ENCODE peak calls at places on chromosome 11, in ten cellular contexts. O is HCT116, J is K562, Z is IMR-90, A is GM12878, X is Peyer's patch, B is A549, Y is lower leg skin, G is transverse colon, T is ovary. I is an unnamed sample.

GRCh38 chr11:123426766-123427165 is 3.3 kb upstream of the GRAMD1B start:
- DNase-seq in A (no peak), Z (no peak), B (no peak), O (no peak), T (no peak), G (no peak), Y (peak), J (no peak), X (no peak), I (no peak)

GRCh38 chr11:46445192-46445591 is 53.6 kb upstream of the CHRM4 start:
- DNase-seq in J (no peak), G (no peak), B (no peak), T (no peak), A (no peak), O (no peak), Y (no peak), X (no peak), Z (no peak), I (no peak)

GRCh38 chr11:84522331-84522730 is 1104.8 kb downstream of the DLG2 start:
- DNase-seq in Y (no peak), A (no peak), T (no peak), B (no peak), G (no peak), J (no peak), X (no peak), Z (no peak), O (no peak), I (no peak)

GRCh38 chr11:86046111-86046510 is 22.8 kb downstream of the PICALM start:
- DNase-seq in T (no peak), Z (no peak), X (no peak), B (no peak), G (no peak), O (no peak), A (no peak), J (no peak), Y (no peak), I (no peak)

GRCh38 chr11:43952401-43953342 is 10.2 kb downstream of the C11orf96 start:
- DNase-seq in X (peak), J (peak), T (no peak), O (no peak), A (no peak), B (no peak), G (no peak), Z (no peak), Y (peak), I (no peak)

GRCh38 chr11:123063396-123064267 is 1.7 kb upstream of the HSPA8 start:
- DNase-seq in B (no peak), X (peak), O (no peak), Z (peak), A (no peak), Y (peak), J (no peak), G (peak), T (peak), I (no peak)

GRCh38 chr11:9053631-9054030 is 37.8 kb downstream of the SCUBE2 start:
- DNase-seq in G (no peak), B (no peak), T (no peak), Y (no peak), O (no peak), J (no peak), Z (peak), A (no peak), X (no peak), I (peak)

GRCh38 chr11:134418119-134418840 is 6.2 kb upstream of the B3GAT1 start:
- DNase-seq in T (no peak), J (no peak), G (no peak), O (no peak), A (no peak), B (no peak), Y (no peak), Z (peak), X (no peak), I (no peak)

GRCh38 chr11:117037952-117038350 is 60.3 kb downstream of the SIK3 start:
- DNase-seq in X (no peak), G (no peak), Y (no peak), T (no peak), B (no peak), J (no peak), O (no peak), A (no peak), Z (no peak), I (no peak)

GRCh38 chr11:114738954-114739353 is 60.6 kb downstream of the NXPE2 start:
- DNase-seq in Y (no peak), O (peak), A (no peak), X (peak), G (peak), J (peak), Z (peak), B (peak), T (no peak), I (no peak)

GRCh38 chr11:120023120-120023519 is 114.8 kb downstream of the TRIM29 start:
- DNase-seq in O (no peak), J (no peak), B (no peak), T (no peak), X (peak), Z (no peak), G (no peak), A (no peak), Y (peak), I (no peak)

GRCh38 chr11:116658876-116659535 is 113.8 kb downstream of the BUD13 start:
- DNase-seq in Z (no peak), J (no peak), G (no peak), B (no peak), A (no peak), X (no peak), T (no peak), O (no peak), Y (peak), I (no peak)

GRCh38 chr11:118763038-118763437 is 27.9 kb downstream of the DDX6 start:
- DNase-seq in Z (no peak), X (no peak), T (no peak), J (no peak), O (no peak), A (no peak), Y (no peak), B (no peak), G (no peak), I (no peak)

GRCh38 chr11:17152306-17152705 is 55.5 kb downstream of the PIK3C2A start:
- DNase-seq in J (no peak), O (no peak), A (no peak), Z (no peak), X (no peak), T (no peak), G (no peak), B (no peak), Y (no peak), I (no peak)

GRCh38 chr11:3823303-3823702 is 14.9 kb downstream of the PGAP2 start:
- DNase-seq in O (no peak), T (no peak), A (no peak), X (no peak), B (no peak), Z (peak), G (no peak), J (no peak), Y (no peak), I (peak)

GRCh38 chr11:36007127-36007824 is 63.4 kb downstream of the LDLRAD3 start:
- DNase-seq in B (no peak), O (no peak), Y (no peak), G (no peak), J (no peak), X (no peak), Z (no peak), T (no peak), A (no peak), I (no peak)

GRCh38 chr11:122395282-122395681 is 260.2 kb upstream of the UBASH3B start:
- DNase-seq in G (no peak), Z (no peak), B (no peak), O (no peak), T (no peak), Y (no peak), X (no peak), A (no peak), J (no peak), I (no peak)

GRCh38 chr11:113148652-113149051 is 165.7 kb upstream of the TTC12 start:
- DNase-seq in T (no peak), A (no peak), J (no peak), X (no peak), G (no peak), B (no peak), Z (no peak), O (no peak), Y (no peak), I (no peak)

GRCh38 chr11:126874276-126874675 is 126.3 kb downstream of the KIRREL3 start:
- DNase-seq in O (no peak), Z (peak), G (no peak), T (no peak), X (no peak), B (no peak), A (no peak), Y (no peak), J (no peak), I (no peak)

GRCh38 chr11:123216249-123216648 is 21.2 kb upstream of the CLMP start:
- DNase-seq in Y (no peak), Z (no peak), X (no peak), B (no peak), T (no peak), A (no peak), G (peak), J (no peak), O (no peak), I (no peak)

GRCh38 chr11:29352273-29352672 is 664.6 kb downstream of the KCNA4 start:
- DNase-seq in Z (peak), A (no peak), X (no peak), Y (no peak), O (no peak), G (no peak), B (no peak), J (no peak), T (no peak), I (no peak)

GRCh38 chr11:133547808-133548494 is 15.7 kb upstream of the OPCML start:
- DNase-seq in G (no peak), A (no peak), T (no peak), Y (no peak), Z (no peak), B (no peak), O (no peak), X (no peak), J (no peak), I (no peak)

GRCh38 chr11:73818838-73819237 is 31.2 kb downstream of the MRPL48 start:
- DNase-seq in X (no peak), T (no peak), J (no peak), A (no peak), G (no peak), O (no peak), Z (peak), Y (no peak), B (no peak), I (no peak)

GRCh38 chr11:118042126-118042525 is 34.8 kb upstream of the TMPRSS4 start:
- DNase-seq in Z (no peak), X (no peak), Y (no peak), O (no peak), B (no peak), J (no peak), T (no peak), G (no peak), A (no peak), I (no peak)

GRCh38 chr11:14443642-14444041 is 56.0 kb downstream of the COPB1 start:
- DNase-seq in O (no peak), A (no peak), J (no peak), T (no peak), Z (peak), Y (no peak), G (peak), B (no peak), X (peak), I (no peak)

GRCh38 chr11:103109818-103110388 is 677 bp downstream of the DYNC2H1 start:
- DNase-seq in O (no peak), T (no peak), X (no peak), B (no peak), Y (no peak), J (no peak), A (no peak), Z (no peak), G (no peak), I (no peak)

GRCh38 chr11:124793466-124794278 is 6.5 kb downstream of the MSANTD2 start:
- DNase-seq in X (peak), B (peak), J (peak), Z (peak), O (peak), T (no peak), A (no peak), G (peak), Y (no peak), I (no peak)

GRCh38 chr11:82701847-82702520 is 31.7 kb downstream of the FAM181B start:
- DNase-seq in T (no peak), Y (no peak), G (peak), Z (peak), A (no peak), X (no peak), O (peak), B (peak), J (peak), I (peak)

GRCh38 chr11:87290304-87290922 is 252.7 kb downstream of the TMEM135 start:
- DNase-seq in J (peak), B (peak), Z (peak), Y (no peak), A (no peak), O (peak), X (no peak), G (no peak), T (no peak), I (peak)

GRCh38 chr11:121767433-121767832 is 314.7 kb upstream of the SORL1-AS1 start:
- DNase-seq in X (no peak), T (no peak), A (peak), B (no peak), J (no peak), G (no peak), O (no peak), Y (no peak), Z (peak), I (no peak)

GRCh38 chr11:20035701-20036601 is 124.3 kb downstream of the DBX1 start:
- DNase-seq in O (no peak), A (no peak), J (peak), T (no peak), X (no peak), B (peak), G (no peak), Y (no peak), Z (peak), I (peak)

GRCh38 chr11:67255864-67256263 is 10.4 kb upstream of the GRK2 start:
- DNase-seq in J (no peak), Z (no peak), B (no peak), O (no peak), G (no peak), Y (no peak), A (no peak), T (no peak), X (no peak), I (no peak)

GRCh38 chr11:115078461-115079438 is 400.4 kb downstream of the NXPE2 start:
- DNase-seq in Y (no peak), X (no peak), G (no peak), J (no peak), Z (no peak), A (no peak), B (no peak), T (no peak), O (no peak), I (no peak)

GRCh38 chr11:14914536-14914935 is 22.5 kb upstream of the CYP2R1 start:
- DNase-seq in X (no peak), J (no peak), A (no peak), B (no peak), G (no peak), O (no peak), T (no peak), Z (no peak), Y (no peak), I (no peak)

GRCh38 chr11:123020968-123021367 is 39.3 kb upstream of the BSX start:
- DNase-seq in Z (peak), X (no peak), Y (peak), T (no peak), B (peak), G (peak), A (no peak), O (peak), J (peak), I (peak)

DNA sequence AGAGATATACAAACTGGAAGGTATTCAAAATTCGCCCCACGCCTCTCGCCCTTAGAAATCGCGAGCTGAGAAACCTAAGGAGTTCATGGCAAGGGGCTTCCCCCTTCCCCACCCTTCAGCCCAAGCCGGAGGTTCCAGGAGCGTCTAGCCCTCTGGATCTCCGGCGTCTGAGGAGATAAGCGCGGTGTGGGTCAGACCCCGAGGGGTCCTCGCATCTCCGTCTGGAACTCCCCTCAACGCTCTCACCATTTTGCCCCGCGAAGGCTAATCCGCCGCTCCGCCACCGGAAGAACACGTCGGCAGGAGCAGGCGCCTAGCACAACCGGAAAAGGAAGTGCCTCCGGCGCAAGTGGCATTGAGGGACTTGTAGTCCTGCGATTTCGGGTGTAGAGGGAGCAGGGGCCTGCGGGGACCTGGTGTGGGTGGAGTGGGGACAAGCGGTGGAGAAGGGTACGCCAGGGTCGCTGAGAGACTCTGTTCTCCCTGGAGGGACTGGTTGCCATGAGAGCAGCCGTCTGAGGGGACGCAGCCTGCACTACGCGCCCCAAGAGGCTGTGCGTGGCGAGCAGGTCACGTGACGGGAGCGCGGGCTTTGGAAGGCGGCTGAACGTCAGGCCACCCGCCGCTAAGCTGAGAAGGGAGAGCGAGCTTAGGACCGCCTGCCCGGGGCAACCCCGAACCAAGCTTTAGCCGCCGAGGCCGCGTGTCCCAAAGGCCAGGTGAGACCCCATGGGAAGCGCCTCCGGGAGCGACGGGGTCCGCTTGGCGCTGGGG is at the start of the genes FEN1 and TMEM258:
- DNase-seq in J (peak), Y (peak), T (peak), B (peak), G (peak), X (peak), A (peak), Z (peak), O (peak), I (peak)
- TF ChIP-seq POLR2A in J (peak), Y (no peak), T (peak), B (peak), G (peak), X (peak), A (peak), Z (peak), O (peak), I (peak)

GRCh38 chr11:69640995-69641581 is at the start of gene CCND1:
- DNase-seq in Y (peak), J (peak), A (no peak), Z (peak), B (peak), O (peak), X (peak), T (no peak), G (peak), I (peak)
- TF ChIP-seq POLR2A in Y (no peak), J (peak), A (peak), Z (peak), B (peak), O (peak), X (peak), T (no peak), G (peak), I (peak)

DNA sequence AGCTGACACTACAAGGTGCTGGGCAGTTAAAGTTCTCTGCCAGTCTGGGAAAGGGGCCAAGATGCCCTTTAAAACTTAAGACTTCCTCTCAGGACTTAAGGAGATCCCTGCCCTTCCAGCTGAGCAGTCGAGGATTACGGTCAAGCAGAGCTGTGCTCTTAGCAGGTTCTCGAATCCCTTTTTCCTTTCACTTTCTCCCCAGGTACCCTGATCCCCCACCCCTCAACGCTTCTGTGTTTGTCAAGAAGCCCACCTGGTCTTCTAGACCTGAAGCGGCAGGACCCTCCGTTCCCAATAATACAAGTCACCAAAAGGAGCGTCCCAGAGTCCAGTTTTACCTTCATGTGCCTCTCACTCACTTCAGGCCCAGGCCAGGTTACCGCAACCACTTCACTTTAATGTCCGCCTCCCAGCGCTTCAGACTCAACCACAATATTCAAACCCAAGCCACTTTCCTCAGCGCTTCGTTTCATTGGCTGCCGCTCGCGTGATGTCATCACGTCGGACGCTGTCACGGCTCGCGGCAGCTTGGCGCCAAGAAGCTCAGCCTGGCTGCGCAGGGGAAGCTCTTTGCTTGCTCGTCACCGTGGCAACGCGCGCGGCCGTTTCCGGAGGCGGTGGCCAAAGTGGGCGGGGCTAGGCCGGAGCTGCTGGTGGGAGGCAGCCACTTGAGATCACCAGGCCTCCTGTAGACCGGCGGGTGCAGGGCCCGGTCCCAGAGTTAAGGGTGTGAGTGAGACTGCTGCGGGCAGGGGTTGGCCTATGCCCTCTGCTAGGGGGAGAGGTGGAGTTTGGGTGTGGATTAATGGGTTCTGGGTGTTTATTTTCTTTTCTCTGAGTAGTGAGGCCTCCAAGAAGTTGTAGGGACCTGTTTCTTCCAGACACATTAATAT is at the start of the genes KIF18A and METTL15:
- DNase-seq in A (peak), O (peak), Z (peak), X (peak), G (peak), Y (peak), T (peak), B (peak), J (peak), I (peak)
- TF ChIP-seq POLR2A in A (peak), O (peak), Z (peak), X (peak), G (peak), Y (no peak), T (peak), B (peak), J (peak), I (peak)

GRCh38 chr11:112082729-112083128 is 3.8 kb downstream of the TIMM8B start:
- DNase-seq in G (no peak), O (no peak), T (no peak), Z (peak), A (no peak), J (no peak), X (no peak), B (no peak), Y (no peak), I (no peak)
- TF ChIP-seq POLR2A in G (no peak), O (no peak), T (no peak), Z (no peak), A (no peak), J (no peak), X (no peak), B (no peak), Y (no peak), I (no peak)

DNA sequence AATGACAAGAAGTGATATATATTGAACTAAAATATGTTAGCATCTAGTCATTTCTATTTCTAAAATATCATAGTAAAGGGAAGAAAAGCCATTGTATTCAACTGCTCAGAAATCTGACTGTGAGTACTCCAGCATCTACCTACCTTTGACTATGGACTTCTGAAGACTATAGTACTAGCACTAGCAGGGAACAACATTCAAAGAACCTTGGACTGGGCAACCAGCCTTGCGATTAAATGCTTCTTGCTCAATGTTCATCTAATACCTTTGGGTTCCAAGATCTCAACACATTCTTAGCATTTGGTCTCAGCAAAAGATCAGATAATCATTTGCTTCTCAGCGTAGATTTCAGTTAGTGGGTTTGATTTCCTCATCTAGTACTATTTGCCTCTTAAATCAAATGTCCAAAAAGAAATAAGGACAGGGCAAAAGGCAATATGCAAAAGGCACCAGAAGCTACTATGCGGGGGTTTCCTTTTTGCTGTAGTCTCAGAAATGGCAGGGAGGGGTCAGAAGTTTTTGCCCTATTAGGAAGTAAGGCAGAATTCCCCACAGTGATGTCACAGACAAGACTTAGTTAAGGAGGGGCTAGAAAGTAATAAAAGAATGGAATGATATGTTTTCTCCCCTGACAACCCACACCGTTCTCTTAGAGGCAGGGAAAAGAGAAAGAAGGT is 80.6 kb downstream of the GAB2 start:
- DNase-seq in T (no peak), O (no peak), A (no peak), B (no peak), X (no peak), J (no peak), G (no peak), Y (no peak), Z (no peak), I (no peak)
- TF ChIP-seq POLR2A in T (no peak), O (no peak), A (no peak), B (no peak), X (no peak), J (no peak), G (no peak), Y (no peak), Z (no peak), I (no peak)